ENCODE peak calls at places on chromosomes 2 and 18, in seven cellular contexts. One of them, this sample, is unnamed.

GRCh38 chr2:2580341-2580740 is 249.3 kb upstream of the MYT1L start:
- DNase-seq in nucleus accumbens: no peak
- DNase-seq in T follicular helper cell: no peak
- DNase-seq in NCI-H1105 treated with DMSO at 0.1 percent for 48 hours: no peak
- DNase-seq in MV-4-11: no peak
- DNase-seq in cardiac septum: no peak
- DNase-seq in activated T-cell treated with anti-CD3 and anti-CD28 coated beads for 1 hour: no peak
- DNase-seq in this sample: no peak

GRCh38 chr2:237687666-237688065 is 60.3 kb downstream of the LRRFIP1 start:
- DNase-seq in nucleus accumbens: no peak
- DNase-seq in T follicular helper cell: peak
- DNase-seq in NCI-H1105 treated with DMSO at 0.1 percent for 48 hours: no peak
- DNase-seq in MV-4-11: peak
- DNase-seq in cardiac septum: peak
- DNase-seq in activated T-cell treated with anti-CD3 and anti-CD28 coated beads for 1 hour: peak
- DNase-seq in this sample: no peak

GRCh38 chr18:13136056-13136688 is 82.4 kb upstream of the LDLRAD4 start:
- DNase-seq in nucleus accumbens: no peak
- DNase-seq in T follicular helper cell: peak
- DNase-seq in NCI-H1105 treated with DMSO at 0.1 percent for 48 hours: peak
- DNase-seq in MV-4-11: no peak
- DNase-seq in cardiac septum: no peak
- DNase-seq in activated T-cell treated with anti-CD3 and anti-CD28 coated beads for 1 hour: no peak
- DNase-seq in this sample: peak

GRCh38 chr2:220320326-220320725 is 692.9 kb downstream of the SLC4A3 start:
- DNase-seq in nucleus accumbens: no peak
- DNase-seq in T follicular helper cell: no peak
- DNase-seq in NCI-H1105 treated with DMSO at 0.1 percent for 48 hours: peak
- DNase-seq in MV-4-11: no peak
- DNase-seq in cardiac septum: no peak
- DNase-seq in activated T-cell treated with anti-CD3 and anti-CD28 coated beads for 1 hour: no peak
- DNase-seq in this sample: no peak

GRCh38 chr2:159760321-159760720 is 37.7 kb downstream of the CD302 start:
- DNase-seq in nucleus accumbens: no peak
- DNase-seq in T follicular helper cell: no peak
- DNase-seq in NCI-H1105 treated with DMSO at 0.1 percent for 48 hours: no peak
- DNase-seq in MV-4-11: no peak
- DNase-seq in cardiac septum: no peak
- DNase-seq in activated T-cell treated with anti-CD3 and anti-CD28 coated beads for 1 hour: no peak
- DNase-seq in this sample: no peak

GRCh38 chr2:149021761-149022160 is 16.7 kb upstream of the LYPD6B start:
- DNase-seq in nucleus accumbens: no peak
- DNase-seq in T follicular helper cell: no peak
- DNase-seq in NCI-H1105 treated with DMSO at 0.1 percent for 48 hours: no peak
- DNase-seq in MV-4-11: no peak
- DNase-seq in cardiac septum: no peak
- DNase-seq in activated T-cell treated with anti-CD3 and anti-CD28 coated beads for 1 hour: no peak
- DNase-seq in this sample: no peak

GRCh38 chr2:174184915-174185314 is 63.4 kb downstream of the OLA1 start:
- DNase-seq in nucleus accumbens: no peak
- DNase-seq in T follicular helper cell: no peak
- DNase-seq in NCI-H1105 treated with DMSO at 0.1 percent for 48 hours: no peak
- DNase-seq in MV-4-11: no peak
- DNase-seq in cardiac septum: no peak
- DNase-seq in activated T-cell treated with anti-CD3 and anti-CD28 coated beads for 1 hour: no peak
- DNase-seq in this sample: no peak

GRCh38 chr2:132593171-132593570 is 76.8 kb downstream of the LYPD1 start:
- DNase-seq in nucleus accumbens: no peak
- DNase-seq in T follicular helper cell: no peak
- DNase-seq in NCI-H1105 treated with DMSO at 0.1 percent for 48 hours: no peak
- DNase-seq in MV-4-11: no peak
- DNase-seq in cardiac septum: no peak
- DNase-seq in activated T-cell treated with anti-CD3 and anti-CD28 coated beads for 1 hour: no peak
- DNase-seq in this sample: no peak

GRCh38 chr2:60260646-60261296 is 292.7 kb downstream of the BCL11A start:
- DNase-seq in nucleus accumbens: no peak
- DNase-seq in T follicular helper cell: no peak
- DNase-seq in NCI-H1105 treated with DMSO at 0.1 percent for 48 hours: no peak
- DNase-seq in MV-4-11: peak
- DNase-seq in cardiac septum: no peak
- DNase-seq in activated T-cell treated with anti-CD3 and anti-CD28 coated beads for 1 hour: no peak
- DNase-seq in this sample: no peak

GRCh38 chr2:124024491-124025348 is at the start of gene CNTNAP5:
- DNase-seq in nucleus accumbens: no peak
- DNase-seq in T follicular helper cell: no peak
- DNase-seq in NCI-H1105 treated with DMSO at 0.1 percent for 48 hours: peak
- DNase-seq in MV-4-11: no peak
- DNase-seq in cardiac septum: no peak
- DNase-seq in activated T-cell treated with anti-CD3 and anti-CD28 coated beads for 1 hour: no peak
- DNase-seq in this sample: peak

GRCh38 chr2:199975297-199975895 is 20.0 kb downstream of the MAIP1 start:
- DNase-seq in nucleus accumbens: no peak
- DNase-seq in T follicular helper cell: no peak
- DNase-seq in NCI-H1105 treated with DMSO at 0.1 percent for 48 hours: no peak
- DNase-seq in MV-4-11: no peak
- DNase-seq in cardiac septum: no peak
- DNase-seq in activated T-cell treated with anti-CD3 and anti-CD28 coated beads for 1 hour: no peak
- DNase-seq in this sample: no peak

GRCh38 chr2:176126929-176127768 is 2.4 kb upstream of the HOXD8 start:
- DNase-seq in nucleus accumbens: no peak
- DNase-seq in T follicular helper cell: peak
- DNase-seq in NCI-H1105 treated with DMSO at 0.1 percent for 48 hours: no peak
- DNase-seq in MV-4-11: peak
- DNase-seq in cardiac septum: no peak
- DNase-seq in activated T-cell treated with anti-CD3 and anti-CD28 coated beads for 1 hour: peak
- DNase-seq in this sample: peak

GRCh38 chr2:170530284-170530745 is 184.8 kb upstream of the SP5 start:
- DNase-seq in nucleus accumbens: no peak
- DNase-seq in T follicular helper cell: no peak
- DNase-seq in NCI-H1105 treated with DMSO at 0.1 percent for 48 hours: peak
- DNase-seq in MV-4-11: no peak
- DNase-seq in cardiac septum: no peak
- DNase-seq in activated T-cell treated with anti-CD3 and anti-CD28 coated beads for 1 hour: no peak
- DNase-seq in this sample: peak

GRCh38 chr18:65422544-65423136 is 328.2 kb upstream of the CDH7 start:
- DNase-seq in nucleus accumbens: no peak
- DNase-seq in T follicular helper cell: no peak
- DNase-seq in NCI-H1105 treated with DMSO at 0.1 percent for 48 hours: no peak
- DNase-seq in MV-4-11: no peak
- DNase-seq in cardiac septum: no peak
- DNase-seq in activated T-cell treated with anti-CD3 and anti-CD28 coated beads for 1 hour: no peak
- DNase-seq in this sample: no peak

GRCh38 chr2:12051831-12052230 is 305.4 kb downstream of the LPIN1 start:
- DNase-seq in nucleus accumbens: no peak
- DNase-seq in T follicular helper cell: no peak
- DNase-seq in NCI-H1105 treated with DMSO at 0.1 percent for 48 hours: no peak
- DNase-seq in MV-4-11: no peak
- DNase-seq in cardiac septum: no peak
- DNase-seq in activated T-cell treated with anti-CD3 and anti-CD28 coated beads for 1 hour: no peak
- DNase-seq in this sample: no peak

GRCh38 chr2:105092797-105093196 is 54.9 kb downstream of the MRPS9 start:
- DNase-seq in nucleus accumbens: no peak
- DNase-seq in T follicular helper cell: no peak
- DNase-seq in NCI-H1105 treated with DMSO at 0.1 percent for 48 hours: no peak
- DNase-seq in MV-4-11: no peak
- DNase-seq in cardiac septum: no peak
- DNase-seq in activated T-cell treated with anti-CD3 and anti-CD28 coated beads for 1 hour: no peak
- DNase-seq in this sample: no peak

GRCh38 chr2:95258271-95258670 is 16.0 kb upstream of the PROM2 start:
- DNase-seq in nucleus accumbens: no peak
- DNase-seq in T follicular helper cell: no peak
- DNase-seq in NCI-H1105 treated with DMSO at 0.1 percent for 48 hours: no peak
- DNase-seq in MV-4-11: no peak
- DNase-seq in cardiac septum: no peak
- DNase-seq in activated T-cell treated with anti-CD3 and anti-CD28 coated beads for 1 hour: no peak
- DNase-seq in this sample: no peak

GRCh38 chr18:9513971-9514512 is 38.7 kb downstream of the RALBP1 start:
- DNase-seq in nucleus accumbens: no peak
- DNase-seq in T follicular helper cell: no peak
- DNase-seq in NCI-H1105 treated with DMSO at 0.1 percent for 48 hours: no peak
- DNase-seq in MV-4-11: no peak
- DNase-seq in cardiac septum: no peak
- DNase-seq in activated T-cell treated with anti-CD3 and anti-CD28 coated beads for 1 hour: no peak
- DNase-seq in this sample: no peak